ENCODE peak calls at places on chromosomes 1 and 21, in five cellular contexts. P, G, W, J and O are unnamed samples.
A peak's percentile ranks its signal among the peaks of the same experiment; 100 is the strongest.

GRCh38 chr1:110050602-110051261 is 16.3 kb downstream of the STRIP1 start:
- DNase-seq in P (no peak), G (no peak), W (no peak), J (no peak), O (no peak)

GRCh38 chr1:118116401-118116800 is 68.6 kb downstream of the SPAG17 start:
- DNase-seq in G (no peak), J (no peak), P (no peak), W (no peak), O (no peak)

GRCh38 chr1:214660900-214661299 is 57.9 kb downstream of the CENPF start:
- DNase-seq in G (no peak), J (peak; percentile 21), W (no peak), P (no peak), O (no peak)

GRCh38 chr21:17461014-17461413 is 51.8 kb upstream of the CXADR start:
- DNase-seq in W (no peak), P (no peak), G (no peak), J (peak; percentile 74), O (no peak)

GRCh38 chr1:79079770-79080169 is 73.2 kb upstream of the ADGRL4 start:
- DNase-seq in P (no peak), J (no peak), G (no peak), W (peak; percentile 68), O (no peak)

GRCh38 chr1:185337221-185337620 is 20.2 kb upstream of the IVNS1ABP start:
- DNase-seq in P (no peak), J (no peak), W (no peak), G (no peak), O (no peak)

GRCh38 chr1:164188507-164188906 is 370.5 kb upstream of the PBX1 start:
- DNase-seq in P (no peak), W (peak; percentile 77), G (no peak), J (no peak), O (no peak)

GRCh38 chr1:40690919-40691537 is 476 bp upstream of the NFYC start:
- DNase-seq in G (no peak), P (no peak), J (no peak), W (no peak), O (no peak)

GRCh38 chr1:45769261-45769932 is 18.9 kb upstream of the IPP start:
- DNase-seq in J (no peak), G (no peak), W (no peak), P (no peak), O (peak; percentile 46)

GRCh38 chr1:181090653-181091126 is 2.2 kb downstream of the IER5 start:
- DNase-seq in G (peak; percentile 5), J (no peak), P (peak; percentile 56), W (no peak), O (no peak)

GRCh38 chr1:226988337-226988672 is 48.2 kb downstream of the COQ8A start:
- DNase-seq in G (no peak), W (no peak), P (no peak), J (no peak), O (no peak)

GRCh38 chr1:207309775-207310273 is 11.7 kb upstream of the CD55 start:
- DNase-seq in W (peak; percentile 50), G (no peak), P (no peak), J (no peak), O (no peak)

GRCh38 chr1:45335732-45336365 is 4.1 kb upstream of the TOE1 start:
- DNase-seq in P (no peak), G (no peak), J (no peak), W (peak; percentile 26), O (no peak)

GRCh38 chr1:230713915-230714764 is at the start of gene AGT:
- DNase-seq in J (peak; percentile 64), W (peak; percentile 42), P (no peak), G (no peak), O (no peak)

GRCh38 chr21:32184059-32184458 is 94.8 kb downstream of the MIS18A start:
- DNase-seq in P (no peak), J (no peak), G (no peak), W (no peak), O (peak; percentile 95)

GRCh38 chr1:174775621-174776020 is 224.1 kb upstream of the CACYBP start:
- DNase-seq in G (no peak), P (no peak), W (no peak), J (no peak), O (no peak)

GRCh38 chr1:40818264-40818961 is 34.8 kb downstream of the KCNQ4 start:
- DNase-seq in P (peak; percentile 93), W (no peak), J (peak; percentile 37), G (peak; percentile 73), O (no peak)

GRCh38 chr1:156508205-156508954 is 7.8 kb upstream of the MEF2D start:
- DNase-seq in P (no peak), W (no peak), G (no peak), J (peak; percentile 86), O (no peak)

GRCh38 chr1:192546596-192547199 is 28.9 kb upstream of the RGS1 start:
- DNase-seq in W (no peak), J (no peak), G (no peak), P (no peak), O (no peak)

GRCh38 chr1:242211254-242212022 is 212.5 kb upstream of the MAP1LC3C start:
- DNase-seq in J (no peak), W (no peak), G (no peak), P (no peak), O (no peak)

GRCh38 chr1:193242000-193242399 is 55.6 kb upstream of the B3GALT2 start:
- DNase-seq in P (no peak), G (no peak), W (no peak), J (no peak), O (no peak)

GRCh38 chr1:44217809-44218410 is 4.6 kb downstream of the DMAP1 start:
- DNase-seq in W (peak; percentile 86), J (peak; percentile 79), P (peak; percentile 84), G (peak; percentile 25), O (peak; percentile 35)

GRCh38 chr1:20318971-20319370 is 28.3 kb downstream of the VWA5B1 start:
- DNase-seq in P (no peak), W (no peak), J (no peak), G (no peak), O (no peak)

GRCh38 chr1:160293020-160293968 is 8.4 kb upstream of the PEX19 start:
- DNase-seq in P (no peak), W (no peak), J (no peak), G (no peak), O (no peak)

GRCh38 chr1:236345728-236346127 is 48.4 kb upstream of the EDARADD start:
- DNase-seq in P (no peak), J (no peak), G (no peak), W (peak; percentile 34), O (no peak)

GRCh38 chr1:86233406-86233805 is 76.8 kb upstream of the COL24A1 start:
- DNase-seq in P (no peak), J (no peak), W (no peak), G (no peak), O (no peak)